ENCODE peak calls at places on chromosome 14, in four cellular contexts. N, W, R and Z are unnamed samples.

GRCh38 chr14:89485264-89485663 is 68.2 kb upstream of the FOXN3 start:
- DNase-seq in N (no peak), W (peak; percentile 60), R (no peak), Z (no peak)

GRCh38 chr14:57293851-57294837 is 25.4 kb downstream of the AP5M1 start:
- DNase-seq in N (no peak), W (peak; percentile 45), R (no peak), Z (no peak)

GRCh38 chr14:71139058-71139946 is 232.0 kb downstream of the PCNX1 start:
- DNase-seq in N (peak; percentile 41), W (peak; percentile 61), R (no peak), Z (peak; percentile 53)

GRCh38 chr14:72744416-72745120 is 149.3 kb downstream of the DPF3 start:
- DNase-seq in N (no peak), W (no peak), R (no peak), Z (no peak)

GRCh38 chr14:97878727-97879126 is 1081.5 kb downstream of the VRK1 start:
- DNase-seq in N (no peak), W (no peak), R (no peak), Z (no peak)

GRCh38 chr14:93219103-93219726 is 12.2 kb downstream of the UBR7 start:
- DNase-seq in N (peak; percentile 59), W (peak; percentile 75), R (peak; percentile 16), Z (peak; percentile 70)

GRCh38 chr14:48973136-48973535 is 613.0 kb downstream of the RPS29 start:
- DNase-seq in N (no peak), W (no peak), R (no peak), Z (no peak)

GRCh38 chr14:96255501-96256366 is at the start of gene BDKRB1:
- DNase-seq in N (no peak), W (no peak), R (no peak), Z (no peak)

GRCh38 chr14:53956427-53957201 is at the start of gene BMP4:
- DNase-seq in N (no peak), W (peak; percentile 92), R (no peak), Z (no peak)

GRCh38 chr14:63752449-63753169 is 24.7 kb upstream of the SGPP1 start:
- DNase-seq in N (no peak), W (peak; percentile 26), R (no peak), Z (no peak)

GRCh38 chr14:100589760-100590469 is 2.7 kb upstream of the BEGAIN start:
- DNase-seq in N (no peak), W (peak; percentile 54), R (no peak), Z (peak; percentile 26)

GRCh38 chr14:60641722-60642269 is 7.5 kb downstream of the SIX1 start:
- DNase-seq in N (no peak), W (no peak), R (no peak), Z (no peak)